ENCODE peak calls at places on chromosomes 12 and 14, in eight cellular contexts. X, J, O, H, Z, F, Y and U are unnamed samples.
A peak's percentile ranks its signal among the peaks of the same experiment; 100 is the strongest.

GRCh38 chr14:103801459-103801858 is 45.9 kb downstream of the PPP1R13B start:
- DNase-seq in J (peak; percentile 29), X (no peak), F (no peak), Y (peak; percentile 53), Z (no peak), O (peak; percentile 95), H (no peak), U (peak; percentile 94)

GRCh38 chr12:56469007-56469930 is 891 bp downstream of the SPRYD4 start:
- DNase-seq in H (no peak), O (peak; percentile 22), F (peak; percentile 59), Y (no peak), J (no peak), Z (peak; percentile 26), X (peak; percentile 24), U (peak; percentile 35)

GRCh38 chr12:92297932-92298681 is 152.5 kb upstream of the BTG1 start:
- DNase-seq in F (no peak), H (no peak), Z (peak; percentile 15), O (no peak), X (no peak), Y (no peak), J (no peak), U (peak; percentile 94)

GRCh38 chr14:51395361-51395849 is 155.4 kb downstream of the TMX1 start:
- DNase-seq in Y (peak; percentile 31), H (peak; percentile 37), F (peak; percentile 72), O (peak; percentile 71), Z (no peak), J (peak; percentile 26), X (no peak), U (peak; percentile 78)

GRCh38 chr14:72962829-72963312 is 36.6 kb downstream of the DCAF4 start:
- DNase-seq in H (peak; percentile 44), F (no peak), O (peak; percentile 91), Y (no peak), J (peak; percentile 79), X (no peak), Z (no peak), U (peak; percentile 87)

GRCh38 chr14:63745858-63746425 is 18.1 kb upstream of the SGPP1 start:
- DNase-seq in F (no peak), H (no peak), O (no peak), Z (peak; percentile 80), J (no peak), Y (no peak), X (peak; percentile 27), U (no peak)

GRCh38 chr14:77324816-77325745 is 4.2 kb downstream of the GSTZ1 start:
- DNase-seq in X (no peak), Z (no peak), Y (no peak), F (no peak), O (no peak), H (no peak), J (no peak), U (no peak)

GRCh38 chr12:76909290-76909689 is 30.5 kb upstream of the CSRP2 start:
- DNase-seq in O (no peak), X (no peak), H (peak; percentile 25), F (no peak), J (peak; percentile 43), Y (no peak), Z (no peak), U (no peak)

GRCh38 chr12:104352106-104352713 is 48.7 kb downstream of the EID3 start:
- DNase-seq in H (no peak), O (no peak), X (no peak), F (no peak), Y (peak; percentile 1), Z (no peak), J (no peak), U (peak; percentile 75)

GRCh38 chr14:74615735-74616134 is 3.7 kb upstream of the LTBP2 start:
- DNase-seq in J (no peak), H (no peak), Z (no peak), X (no peak), O (no peak), Y (no peak), F (no peak), U (peak; percentile 49)

GRCh38 chr14:61462566-61463195 is 141.3 kb downstream of the PRKCH start:
- DNase-seq in Z (no peak), H (no peak), O (peak; percentile 91), J (no peak), X (no peak), F (peak; percentile 70), Y (peak; percentile 55), U (peak; percentile 84)

GRCh38 chr12:78887008-78887407 is 22.4 kb downstream of the SYT1 start:
- DNase-seq in Z (no peak), F (no peak), Y (no peak), X (no peak), J (no peak), H (no peak), O (peak; percentile 75), U (peak; percentile 93)

GRCh38 chr14:76473381-76474263 is 97.7 kb downstream of the ESRRB start:
- DNase-seq in Z (no peak), F (no peak), Y (no peak), X (no peak), J (peak; percentile 56), H (peak; percentile 65), O (no peak), U (no peak)

GRCh38 chr14:104353921-104354701 is 215.7 kb downstream of the KIF26A start:
- DNase-seq in J (no peak), O (no peak), X (no peak), F (no peak), Z (no peak), Y (no peak), H (no peak), U (no peak)

GRCh38 chr12:51847830-51848727 is at the start of gene FIGNL2:
- DNase-seq in F (peak; percentile 85), Z (no peak), X (no peak), H (peak; percentile 87), Y (peak; percentile 70), O (no peak), J (peak; percentile 65), U (peak; percentile 35)

GRCh38 chr14:102196436-102197230 is 56.9 kb downstream of the WDR20 start:
- DNase-seq in F (no peak), X (no peak), J (no peak), Y (no peak), Z (no peak), H (no peak), O (no peak), U (no peak)

GRCh38 chr12:27549801-27550652 is 26.0 kb downstream of the PPFIBP1 start:
- DNase-seq in O (peak; percentile 99), F (no peak), X (no peak), H (no peak), Z (no peak), J (peak; percentile 62), Y (peak; percentile 87), U (peak; percentile 98)

GRCh38 chr12:111318450-111318849 is 50.4 kb downstream of the PHETA1 start:
- DNase-seq in Y (no peak), H (no peak), O (no peak), Z (no peak), J (no peak), F (no peak), X (no peak), U (no peak)

GRCh38 chr12:111319600-111320232 is 49.2 kb downstream of the PHETA1 start:
- DNase-seq in Y (no peak), J (no peak), F (no peak), O (no peak), X (no peak), H (no peak), Z (no peak), U (no peak)

GRCh38 chr12:111320233-111321050 is 48.5 kb downstream of the PHETA1 start:
- DNase-seq in Z (no peak), J (no peak), F (no peak), Y (no peak), O (no peak), H (no peak), X (no peak), U (no peak)

GRCh38 chr12:111322336-111323250 is 46.3 kb downstream of the PHETA1 start:
- DNase-seq in H (no peak), X (no peak), O (no peak), J (no peak), Z (no peak), Y (no peak), F (no peak), U (peak; percentile 71)

GRCh38 chr12:111321317-111321716 is 47.6 kb downstream of the PHETA1 start:
- DNase-seq in Y (no peak), F (no peak), X (no peak), Z (no peak), H (no peak), J (no peak), O (no peak), U (no peak)
- TF ChIP-seq EZH2phosphoT487 in Y (no peak), F (no peak), X (no peak), Z (no peak), H (no peak), J (no peak), O (no peak), U (no peak)

GRCh38 chr14:27096091-27096490 is 498.3 kb upstream of the NOVA1 start:
- DNase-seq in Z (no peak), F (no peak), J (no peak), X (no peak), O (peak; percentile 13), H (no peak), Y (no peak), U (no peak)

DNA sequence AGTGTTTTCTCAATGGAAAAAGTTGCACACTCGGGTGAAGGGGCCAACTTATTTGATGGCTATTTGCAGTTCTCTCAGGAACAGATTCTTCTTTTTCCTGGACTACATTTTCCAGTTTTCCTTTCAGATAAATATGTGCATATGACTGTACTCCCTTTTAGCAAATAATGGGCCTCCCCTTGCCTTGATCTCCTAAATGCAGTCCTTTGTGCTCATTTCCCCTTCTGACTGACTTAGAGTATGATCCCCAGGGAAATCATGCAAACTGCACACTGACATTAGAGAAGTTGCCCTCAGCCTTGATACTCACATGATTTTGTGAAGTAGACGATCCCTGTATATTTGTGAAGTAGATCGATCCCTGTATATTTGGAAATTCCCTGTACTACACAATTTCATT is 492.9 kb upstream of the NOVA1 start:
- DNase-seq in F (no peak), Z (no peak), X (no peak), H (no peak), Y (no peak), O (no peak), J (no peak), U (no peak)
- TF ChIP-seq EZH2phosphoT487 in F (no peak), Z (no peak), X (no peak), H (no peak), Y (no peak), O (no peak), J (no peak), U (no peak)

DNA sequence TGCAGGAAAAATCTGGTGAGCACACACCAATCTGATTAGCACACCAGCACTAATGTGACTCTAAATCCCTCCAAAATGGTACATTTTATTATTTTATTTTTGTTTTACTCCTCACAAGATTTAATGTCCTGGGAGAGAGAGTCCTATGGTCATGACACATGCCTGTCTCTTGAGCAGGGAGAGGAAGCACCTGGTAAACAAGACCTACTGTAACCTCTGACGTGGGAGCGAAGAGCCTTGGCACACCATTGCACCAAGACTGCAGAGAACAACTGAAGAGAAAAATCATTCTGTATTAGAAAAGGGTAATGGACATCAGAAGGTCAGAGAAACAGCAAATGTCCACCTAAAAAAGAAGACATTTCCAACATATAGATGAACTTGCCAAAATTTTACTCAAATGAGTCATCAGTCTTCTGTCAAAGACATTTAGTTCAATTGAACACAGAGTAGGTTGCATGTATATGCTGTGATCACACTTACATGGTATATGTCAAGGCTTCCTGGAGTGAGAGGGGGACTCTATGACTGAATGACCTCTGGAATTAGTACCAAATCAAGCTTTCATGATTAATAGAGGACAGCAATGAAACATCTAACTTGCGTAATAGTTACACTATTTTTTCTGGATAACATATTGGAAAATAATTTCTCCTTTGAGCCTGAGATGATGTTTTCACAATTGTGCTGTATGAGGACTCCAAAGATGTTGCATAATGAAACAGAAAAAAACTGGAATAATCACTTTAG is 186.9 kb upstream of the FLRT2 start:
- DNase-seq in Y (no peak), O (no peak), H (no peak), F (no peak), J (no peak), X (no peak), Z (no peak), U (peak; percentile 17)
- TF ChIP-seq EZH2phosphoT487 in Y (no peak), O (no peak), H (no peak), F (no peak), J (no peak), X (no peak), Z (no peak), U (no peak)

GRCh38 chr12:87670448-87670847 is 358.8 kb downstream of the C12orf50 start:
- DNase-seq in Z (no peak), J (peak; percentile 15), X (no peak), O (no peak), H (no peak), F (no peak), Y (no peak), U (no peak)
- TF ChIP-seq EZH2phosphoT487 in Z (no peak), J (no peak), X (no peak), O (no peak), H (no peak), F (no peak), Y (no peak), U (no peak)